ENCODE peak calls at places on chromosome 18, in five cellular contexts. C is EL; L is CD4-positive, alpha-beta T cell; B is stimulated activated CD8-positive, alpha-beta memory T cell treated with anti-CD3 and anti-CD28 coated beads, Interleukin-2, amount 100 ng/mL, for 48 hours; K is fibroblast of gingiva. Q is an unnamed sample.

GRCh38 chr18:10822457-10822856 is 296.6 kb downstream of the NAPG start:
- DNase-seq in L (no peak), K (no peak), C (no peak), B (no peak), Q (peak)

GRCh38 chr18:53541924-53542323 is 682.5 kb downstream of the MBD2 start:
- DNase-seq in L (no peak), C (no peak), B (no peak), K (no peak), Q (no peak)

GRCh38 chr18:22613788-22614187 is 196.1 kb upstream of the CTAGE1 start:
- DNase-seq in B (no peak), K (no peak), C (peak), L (no peak), Q (peak)

GRCh38 chr18:9401166-9401565 is 66.6 kb downstream of the TWSG1 start:
- DNase-seq in B (no peak), C (no peak), L (no peak), K (no peak), Q (no peak)

GRCh38 chr18:44949967-44950366 is 269.3 kb downstream of the SETBP1 start:
- DNase-seq in C (no peak), L (no peak), B (no peak), K (no peak), Q (no peak)

GRCh38 chr18:1394966-1395365 is 490.3 kb downstream of the ADCYAP1 start:
- DNase-seq in C (no peak), L (no peak), B (no peak), K (no peak), Q (no peak)

GRCh38 chr18:79926715-79927596 is 24.5 kb downstream of the SLC66A2 start:
- DNase-seq in C (no peak), K (no peak), L (no peak), B (no peak), Q (no peak)

GRCh38 chr18:10797882-10798281 is 272.1 kb downstream of the NAPG start:
- DNase-seq in C (no peak), B (no peak), L (no peak), K (no peak), Q (no peak)

GRCh38 chr18:35519148-35519899 is 21.6 kb upstream of the INO80C start:
- DNase-seq in L (no peak), B (no peak), C (no peak), K (no peak), Q (no peak)

GRCh38 chr18:61833978-61834377 is 58.8 kb downstream of the RNF152 start:
- DNase-seq in K (no peak), L (no peak), B (no peak), C (peak), Q (peak)

GRCh38 chr18:25247725-25248124 is 104.2 kb downstream of the ZNF521 start:
- DNase-seq in L (no peak), C (peak), B (no peak), K (peak), Q (peak)